ENCODE peak calls at places on chromosome 13, in ten cellular contexts. One of them, this sample, is unnamed.

GRCh38 chr13:85565652-85566051 is 233.6 kb downstream of the SLITRK6 start:
- DNase-seq in kidney epithelial cell: no peak
- DNase-seq in AG08395: no peak
- DNase-seq in ACHN: no peak
- DNase-seq in neural crest cell: no peak
- DNase-seq in lower leg skin: no peak
- DNase-seq in central memory CD4-positive, alpha-beta T cell: no peak
- DNase-seq in HCT116: no peak
- DNase-seq in endodermal cell: no peak
- DNase-seq in effector CD4-positive, alpha-beta T cell: no peak
- DNase-seq in this sample: no peak

GRCh38 chr13:110263906-110264305 is 43.1 kb downstream of the COL4A1 start:
- DNase-seq in central memory CD4-positive, alpha-beta T cell: no peak
- DNase-seq in effector CD4-positive, alpha-beta T cell: no peak
- DNase-seq in lower leg skin: no peak
- DNase-seq in AG08395: no peak
- DNase-seq in neural crest cell: no peak
- DNase-seq in ACHN: no peak
- DNase-seq in endodermal cell: peak; percentile 41
- DNase-seq in HCT116: no peak
- DNase-seq in kidney epithelial cell: no peak
- DNase-seq in this sample: no peak

GRCh38 chr13:73000027-73000674 is 58.7 kb upstream of the KLF5 start:
- DNase-seq in lower leg skin: no peak
- DNase-seq in neural crest cell: no peak
- DNase-seq in central memory CD4-positive, alpha-beta T cell: no peak
- DNase-seq in endodermal cell: no peak
- DNase-seq in HCT116: peak; percentile 26
- DNase-seq in effector CD4-positive, alpha-beta T cell: no peak
- DNase-seq in kidney epithelial cell: no peak
- DNase-seq in AG08395: no peak
- DNase-seq in ACHN: no peak
- DNase-seq in this sample: no peak

GRCh38 chr13:64640002-64640401 is 2590.1 kb downstream of the PCDH9 start:
- DNase-seq in lower leg skin: no peak
- DNase-seq in central memory CD4-positive, alpha-beta T cell: no peak
- DNase-seq in kidney epithelial cell: no peak
- DNase-seq in effector CD4-positive, alpha-beta T cell: no peak
- DNase-seq in ACHN: no peak
- DNase-seq in HCT116: no peak
- DNase-seq in endodermal cell: no peak
- DNase-seq in AG08395: no peak
- DNase-seq in neural crest cell: no peak
- DNase-seq in this sample: no peak

GRCh38 chr13:106291006-106291405 is 244.5 kb downstream of the EFNB2 start:
- DNase-seq in endodermal cell: no peak
- DNase-seq in lower leg skin: no peak
- DNase-seq in AG08395: peak; percentile 72
- DNase-seq in neural crest cell: no peak
- DNase-seq in HCT116: no peak
- DNase-seq in effector CD4-positive, alpha-beta T cell: no peak
- DNase-seq in central memory CD4-positive, alpha-beta T cell: no peak
- DNase-seq in kidney epithelial cell: no peak
- DNase-seq in ACHN: no peak
- DNase-seq in this sample: no peak

GRCh38 chr13:113989585-113990300 is 15.9 kb upstream of the C13orf46 start:
- DNase-seq in AG08395: no peak
- DNase-seq in central memory CD4-positive, alpha-beta T cell: no peak
- DNase-seq in ACHN: no peak
- DNase-seq in endodermal cell: no peak
- DNase-seq in kidney epithelial cell: no peak
- DNase-seq in HCT116: no peak
- DNase-seq in effector CD4-positive, alpha-beta T cell: no peak
- DNase-seq in neural crest cell: no peak
- DNase-seq in lower leg skin: no peak
- DNase-seq in this sample: peak; percentile 38

GRCh38 chr13:112169941-112170822 is 103.2 kb downstream of the SOX1 start:
- DNase-seq in HCT116: no peak
- DNase-seq in ACHN: no peak
- DNase-seq in kidney epithelial cell: no peak
- DNase-seq in AG08395: no peak
- DNase-seq in neural crest cell: no peak
- DNase-seq in lower leg skin: no peak
- DNase-seq in effector CD4-positive, alpha-beta T cell: no peak
- DNase-seq in endodermal cell: peak; percentile 29
- DNase-seq in central memory CD4-positive, alpha-beta T cell: no peak
- DNase-seq in this sample: no peak

GRCh38 chr13:79966502-79966901 is 374.4 kb downstream of the SPRY2 start:
- DNase-seq in AG08395: no peak
- DNase-seq in neural crest cell: no peak
- DNase-seq in central memory CD4-positive, alpha-beta T cell: no peak
- DNase-seq in HCT116: no peak
- DNase-seq in effector CD4-positive, alpha-beta T cell: no peak
- DNase-seq in endodermal cell: peak; percentile 81
- DNase-seq in ACHN: no peak
- DNase-seq in lower leg skin: no peak
- DNase-seq in kidney epithelial cell: no peak
- DNase-seq in this sample: no peak

GRCh38 chr13:31162151-31163008 is 676 bp upstream of the HSPH1 start:
- DNase-seq in endodermal cell: peak; percentile 98
- DNase-seq in AG08395: peak; percentile 96
- DNase-seq in HCT116: peak; percentile 96
- DNase-seq in kidney epithelial cell: peak; percentile 95
- DNase-seq in ACHN: peak; percentile 95
- DNase-seq in lower leg skin: peak; percentile 97
- DNase-seq in neural crest cell: peak; percentile 90
- DNase-seq in effector CD4-positive, alpha-beta T cell: peak; percentile 94
- DNase-seq in central memory CD4-positive, alpha-beta T cell: peak; percentile 99
- DNase-seq in this sample: peak; percentile 96

GRCh38 chr13:81025091-81025490 is 684.2 kb upstream of the SPRY2 start:
- DNase-seq in neural crest cell: no peak
- DNase-seq in ACHN: no peak
- DNase-seq in endodermal cell: no peak
- DNase-seq in HCT116: no peak
- DNase-seq in kidney epithelial cell: no peak
- DNase-seq in central memory CD4-positive, alpha-beta T cell: no peak
- DNase-seq in AG08395: no peak
- DNase-seq in lower leg skin: no peak
- DNase-seq in effector CD4-positive, alpha-beta T cell: no peak
- DNase-seq in this sample: no peak

GRCh38 chr13:50386527-50387123 is 371.4 kb downstream of the KCNRG start:
- DNase-seq in lower leg skin: no peak
- DNase-seq in endodermal cell: no peak
- DNase-seq in central memory CD4-positive, alpha-beta T cell: no peak
- DNase-seq in ACHN: no peak
- DNase-seq in neural crest cell: no peak
- DNase-seq in AG08395: peak; percentile 32
- DNase-seq in HCT116: no peak
- DNase-seq in effector CD4-positive, alpha-beta T cell: no peak
- DNase-seq in kidney epithelial cell: no peak
- DNase-seq in this sample: no peak

GRCh38 chr13:36310417-36311108 is 12.9 kb upstream of the CCDC169 start:
- DNase-seq in kidney epithelial cell: no peak
- DNase-seq in effector CD4-positive, alpha-beta T cell: no peak
- DNase-seq in lower leg skin: no peak
- DNase-seq in central memory CD4-positive, alpha-beta T cell: no peak
- DNase-seq in AG08395: no peak
- DNase-seq in neural crest cell: no peak
- DNase-seq in ACHN: no peak
- DNase-seq in HCT116: no peak
- DNase-seq in endodermal cell: no peak
- DNase-seq in this sample: no peak

GRCh38 chr13:109919715-109920375 is 133.5 kb upstream of the IRS2 start:
- DNase-seq in HCT116: no peak
- DNase-seq in kidney epithelial cell: no peak
- DNase-seq in central memory CD4-positive, alpha-beta T cell: no peak
- DNase-seq in neural crest cell: no peak
- DNase-seq in AG08395: peak; percentile 4
- DNase-seq in effector CD4-positive, alpha-beta T cell: no peak
- DNase-seq in lower leg skin: no peak
- DNase-seq in endodermal cell: no peak
- DNase-seq in ACHN: no peak
- DNase-seq in this sample: no peak

GRCh38 chr13:102597029-102598015 is 536 bp downstream of the TPP2 start:
- DNase-seq in ACHN: peak; percentile 19
- DNase-seq in kidney epithelial cell: no peak
- DNase-seq in central memory CD4-positive, alpha-beta T cell: no peak
- DNase-seq in lower leg skin: peak; percentile 22
- DNase-seq in HCT116: no peak
- DNase-seq in endodermal cell: peak; percentile 65
- DNase-seq in AG08395: peak; percentile 13
- DNase-seq in neural crest cell: peak; percentile 17
- DNase-seq in effector CD4-positive, alpha-beta T cell: peak; percentile 16
- DNase-seq in this sample: no peak

GRCh38 chr13:41516166-41516565 is 58.8 kb downstream of the RGCC start:
- DNase-seq in AG08395: no peak
- DNase-seq in ACHN: no peak
- DNase-seq in lower leg skin: no peak
- DNase-seq in HCT116: no peak
- DNase-seq in central memory CD4-positive, alpha-beta T cell: no peak
- DNase-seq in kidney epithelial cell: no peak
- DNase-seq in effector CD4-positive, alpha-beta T cell: no peak
- DNase-seq in neural crest cell: no peak
- DNase-seq in endodermal cell: no peak
- DNase-seq in this sample: no peak

GRCh38 chr13:109651854-109652253 is 134.5 kb downstream of the IRS2 start:
- DNase-seq in HCT116: no peak
- DNase-seq in kidney epithelial cell: no peak
- DNase-seq in neural crest cell: no peak
- DNase-seq in effector CD4-positive, alpha-beta T cell: no peak
- DNase-seq in AG08395: no peak
- DNase-seq in ACHN: no peak
- DNase-seq in endodermal cell: no peak
- DNase-seq in central memory CD4-positive, alpha-beta T cell: no peak
- DNase-seq in lower leg skin: no peak
- DNase-seq in this sample: no peak

GRCh38 chr13:113879017-113879416 is 15.1 kb upstream of the GAS6 start:
- DNase-seq in neural crest cell: no peak
- DNase-seq in effector CD4-positive, alpha-beta T cell: no peak
- DNase-seq in kidney epithelial cell: no peak
- DNase-seq in endodermal cell: peak; percentile 14
- DNase-seq in AG08395: no peak
- DNase-seq in lower leg skin: no peak
- DNase-seq in ACHN: no peak
- DNase-seq in central memory CD4-positive, alpha-beta T cell: no peak
- DNase-seq in HCT116: no peak
- DNase-seq in this sample: no peak

GRCh38 chr13:31950121-31950810 is 81.3 kb upstream of the FRY start:
- DNase-seq in HCT116: no peak
- DNase-seq in AG08395: no peak
- DNase-seq in lower leg skin: no peak
- DNase-seq in kidney epithelial cell: no peak
- DNase-seq in central memory CD4-positive, alpha-beta T cell: no peak
- DNase-seq in neural crest cell: no peak
- DNase-seq in effector CD4-positive, alpha-beta T cell: no peak
- DNase-seq in ACHN: no peak
- DNase-seq in endodermal cell: no peak
- DNase-seq in this sample: no peak

GRCh38 chr13:65090191-65090590 is 2139.9 kb downstream of the PCDH9 start:
- DNase-seq in kidney epithelial cell: no peak
- DNase-seq in HCT116: no peak
- DNase-seq in lower leg skin: no peak
- DNase-seq in central memory CD4-positive, alpha-beta T cell: no peak
- DNase-seq in endodermal cell: no peak
- DNase-seq in ACHN: no peak
- DNase-seq in neural crest cell: no peak
- DNase-seq in AG08395: no peak
- DNase-seq in effector CD4-positive, alpha-beta T cell: no peak
- DNase-seq in this sample: no peak

GRCh38 chr13:97235549-97236206 is 13.5 kb downstream of the MBNL2 start:
- DNase-seq in lower leg skin: no peak
- DNase-seq in kidney epithelial cell: no peak
- DNase-seq in central memory CD4-positive, alpha-beta T cell: no peak
- DNase-seq in ACHN: no peak
- DNase-seq in AG08395: no peak
- DNase-seq in endodermal cell: no peak
- DNase-seq in neural crest cell: no peak
- DNase-seq in HCT116: no peak
- DNase-seq in effector CD4-positive, alpha-beta T cell: no peak
- DNase-seq in this sample: no peak